ENCODE peak calls at places on chromosomes 3 and 15, in eight cellular contexts. T is GM23338, Q is T-helper 1 cell, P is GM03348, H is GM10248, X is GM23248, R is C1 segment of cervical spinal cord, E is pancreas. L is an unnamed sample.

GRCh38 chr15:57382222-57382621 is 5.9 kb downstream of the CGNL1 start:
- DNase-seq in T (no peak), Q (no peak), P (no peak), H (no peak), X (no peak), R (no peak), E (no peak), L (no peak)

GRCh38 chr15:69973102-69973714 is 124.5 kb downstream of the TLE3 start:
- DNase-seq in T (peak), Q (no peak), P (peak), H (no peak), X (peak), R (no peak), E (no peak), L (peak)

GRCh38 chr3:162150790-162151189 is 654.2 kb downstream of the OTOL1 start:
- DNase-seq in T (no peak), Q (no peak), P (no peak), H (no peak), X (no peak), R (no peak), E (no peak), L (no peak)

GRCh38 chr3:60772584-60772983 is 478.7 kb downstream of the FHIT start:
- DNase-seq in T (peak), Q (no peak), P (no peak), H (no peak), X (no peak), R (no peak), E (no peak), L (no peak)

GRCh38 chr3:155991847-155992246 is 121.4 kb downstream of the GMPS start:
- DNase-seq in T (no peak), Q (no peak), P (no peak), H (no peak), X (no peak), R (no peak), E (no peak), L (no peak)

GRCh38 chr15:38562278-38562677 is 2.3 kb downstream of the RASGRP1 start:
- DNase-seq in T (peak), Q (no peak), P (no peak), H (peak), X (no peak), R (no peak), E (no peak), L (peak)

GRCh38 chr3:69282191-69282590 is 103.7 kb downstream of the FRMD4B start:
- DNase-seq in T (no peak), Q (no peak), P (no peak), H (peak), X (no peak), R (no peak), E (no peak), L (peak)

GRCh38 chr3:8575364-8576104 is 69.1 kb downstream of the SSUH2 start:
- DNase-seq in T (no peak), Q (no peak), P (no peak), H (no peak), X (peak), R (no peak), E (no peak), L (no peak)

GRCh38 chr3:62833538-62833937 is 41.7 kb downstream of the CADPS start:
- DNase-seq in T (peak), Q (no peak), P (peak), H (peak), X (peak), R (no peak), E (no peak), L (peak)

GRCh38 chr3:53083496-53083895 is 37.6 kb upstream of the SFMBT1 start:
- DNase-seq in T (no peak), Q (no peak), P (peak), H (no peak), X (peak), R (peak), E (no peak), L (no peak)